ENCODE peak calls at places on chromosomes 12 and 14, in five cellular contexts. N, J, D, F and I are unnamed samples.

GRCh38 chr14:52949711-52950409 is 990 bp downstream of the FERMT2 start:
- DNase-seq in F (peak; percentile 51), J (no peak), N (peak; percentile 45), D (peak; percentile 46), I (peak; percentile 65)

GRCh38 chr12:49339464-49339861 is 2.5 kb upstream of the C1QL4 start:
- DNase-seq in J (peak; percentile 49), N (no peak), D (no peak), F (no peak), I (no peak)

GRCh38 chr14:55671641-55672040 is 91.6 kb downstream of the KTN1 start:
- DNase-seq in N (no peak), J (no peak), D (peak; percentile 37), F (no peak), I (no peak)

GRCh38 chr12:124174406-124174805 is 120.5 kb upstream of the RFLNA start:
- DNase-seq in J (no peak), D (no peak), N (no peak), F (no peak), I (no peak)

GRCh38 chr12:50086148-50086547 is 1.0 kb downstream of the SMARCD1 start:
- DNase-seq in J (no peak), F (no peak), D (no peak), N (no peak), I (no peak)

GRCh38 chr14:54881761-54882401 is 20.7 kb downstream of the GCH1 start:
- DNase-seq in N (no peak), F (peak; percentile 39), J (no peak), D (peak; percentile 35), I (no peak)

GRCh38 chr12:41073633-41074576 is 114.2 kb upstream of the PDZRN4 start:
- DNase-seq in J (no peak), F (no peak), N (no peak), D (no peak), I (no peak)

GRCh38 chr12:47102845-47103666 is 23.3 kb upstream of the AMIGO2 start:
- DNase-seq in N (no peak), J (no peak), D (peak; percentile 95), F (no peak), I (no peak)

GRCh38 chr12:60335765-60336164 is 739.9 kb downstream of the SLC16A7 start:
- DNase-seq in J (no peak), N (no peak), D (peak; percentile 67), F (peak; percentile 59), I (peak; percentile 36)

GRCh38 chr12:110901401-110901800 is 19.0 kb downstream of the MYL2 start:
- DNase-seq in N (no peak), F (no peak), J (no peak), D (no peak), I (no peak)

GRCh38 chr14:67436006-67436866 is 24.3 kb upstream of the PLEK2 start:
- DNase-seq in F (no peak), D (no peak), N (no peak), J (no peak), I (no peak)
- TF ChIP-seq CTCF in F (no peak), D (no peak), N (no peak), J (no peak), I (no peak)

GRCh38 chr14:22761734-22762133 is 4.8 kb upstream of the OXA1L start:
- DNase-seq in J (no peak), N (no peak), D (no peak), F (no peak), I (no peak)
- TF ChIP-seq CTCF in J (no peak), N (no peak), D (no peak), F (no peak), I (no peak)

DNA sequence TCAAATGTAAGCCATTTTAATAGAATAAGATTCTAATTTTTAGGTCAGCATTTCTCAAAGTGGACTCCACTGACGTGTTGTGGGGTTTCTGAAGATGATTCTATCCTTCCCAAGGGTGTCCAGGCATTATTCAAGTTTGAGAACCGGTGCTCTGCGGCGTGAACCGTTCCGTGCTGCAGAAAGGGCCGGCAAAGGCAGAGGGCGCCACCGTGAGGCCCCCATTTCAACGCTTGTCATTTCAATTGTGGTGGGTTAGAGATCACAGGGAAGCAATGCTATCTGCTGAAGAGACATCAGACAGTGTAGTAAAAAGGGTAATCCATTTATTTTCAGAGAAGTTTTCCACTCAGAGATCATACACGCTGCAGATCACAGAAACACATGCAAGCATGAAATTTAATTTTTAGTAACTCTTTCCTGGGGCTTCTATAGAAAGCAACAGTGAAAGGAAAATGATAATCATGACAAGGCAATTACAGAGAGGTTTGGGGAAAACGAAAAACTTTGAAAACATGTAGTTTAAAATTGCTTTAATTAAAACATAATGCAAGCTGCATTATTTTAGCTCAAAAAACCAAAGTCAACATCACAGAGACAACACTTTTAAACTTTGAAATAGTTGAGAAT is 201.7 kb downstream of the EXOC5 start:
- DNase-seq in F (no peak), D (peak; percentile 2), N (no peak), J (peak; percentile 80), I (peak; percentile 8)
- TF ChIP-seq CTCF in F (no peak), D (peak; percentile 44), N (no peak), J (peak; percentile 44), I (no peak)

GRCh38 chr12:15633201-15633600 is 156.0 kb downstream of the EPS8 start:
- DNase-seq in F (no peak), D (no peak), J (no peak), N (no peak), I (peak; percentile 50)
- TF ChIP-seq CTCF in F (no peak), D (no peak), J (no peak), N (no peak), I (no peak)

GRCh38 chr12:104653730-104654328 is 197.1 kb downstream of the CHST11 start:
- DNase-seq in D (no peak), F (no peak), J (peak; percentile 48), N (no peak), I (peak; percentile 41)
- TF ChIP-seq CTCF in D (peak; percentile 22), F (no peak), J (peak; percentile 63), N (no peak), I (no peak)